ENCODE peak calls at places on chromosomes 2 and 18, in five cellular contexts. H is AG04450; R is activated effector memory CD4-positive, alpha-beta T cell treated with Interleukin-2 at 50 U/mL for 16 hours; G is WTC11; W is GM19239. O is an unnamed sample.

GRCh38 chr2:181882621-181883020 is 8.9 kb upstream of the ITPRID2 start:
- DNase-seq in H (no peak), R (no peak), G (no peak), W (no peak), O (no peak)

GRCh38 chr18:29501952-29502351 is 1325.0 kb upstream of the CDH2 start:
- DNase-seq in H (peak; percentile 6), R (no peak), G (no peak), W (no peak), O (peak; percentile 43)

GRCh38 chr2:54559593-54560145 is 103.5 kb downstream of the SPTBN1 start:
- DNase-seq in H (no peak), R (no peak), G (no peak), W (no peak), O (peak; percentile 92)

GRCh38 chr2:156350374-156351142 is 18.0 kb upstream of the NR4A2 start:
- DNase-seq in H (no peak), R (no peak), G (no peak), W (no peak), O (no peak)

GRCh38 chr2:144682248-144682647 is 162.3 kb upstream of the ZEB2 start:
- DNase-seq in H (no peak), R (no peak), G (no peak), W (no peak), O (no peak)

GRCh38 chr2:65059071-65059470 is 2.9 kb downstream of the CEP68 start:
- DNase-seq in H (no peak), R (no peak), G (no peak), W (no peak), O (no peak)

GRCh38 chr18:8882632-8883408 is 177.5 kb downstream of the MTCL1 start:
- DNase-seq in H (no peak), R (no peak), G (peak; percentile 62), W (no peak), O (no peak)

GRCh38 chr18:48119204-48119603 is 188.7 kb upstream of the SMAD2 start:
- DNase-seq in H (no peak), R (no peak), G (no peak), W (no peak), O (no peak)

GRCh38 chr18:47166235-47166634 is 9.9 kb downstream of the IER3IP1 start:
- DNase-seq in H (no peak), R (no peak), G (no peak), W (no peak), O (no peak)

GRCh38 chr18:3453540-3454364 is 3.8 kb downstream of the TGIF1 start:
- DNase-seq in H (peak; percentile 92), R (no peak), G (no peak), W (no peak), O (peak; percentile 99)

GRCh38 chr2:64963719-64964118 is 25.5 kb upstream of the SLC1A4 start:
- DNase-seq in H (no peak), R (no peak), G (no peak), W (no peak), O (no peak)

GRCh38 chr2:119397196-119397595 is 30.4 kb downstream of the DBI start:
- DNase-seq in H (no peak), R (no peak), G (no peak), W (no peak), O (no peak)

GRCh38 chr2:100877555-100877954 is 57.6 kb downstream of the NPAS2 start:
- DNase-seq in H (no peak), R (no peak), G (no peak), W (no peak), O (peak; percentile 75)

GRCh38 chr2:237687666-237688065 is 60.3 kb downstream of the LRRFIP1 start:
- DNase-seq in H (peak; percentile 93), R (peak; percentile 79), G (no peak), W (no peak), O (peak; percentile 100)

GRCh38 chr2:118983133-118983532 is 41.1 kb downstream of the MARCO start:
- DNase-seq in H (no peak), R (no peak), G (no peak), W (no peak), O (no peak)

GRCh38 chr2:38540580-38541290 is 62.0 kb downstream of the HNRNPLL start:
- DNase-seq in H (no peak), R (no peak), G (no peak), W (no peak), O (no peak)

GRCh38 chr18:55422456-55423185 is 165.4 kb downstream of the TCF4 start:
- DNase-seq in H (no peak), R (no peak), G (no peak), W (no peak), O (peak; percentile 67)

GRCh38 chr2:121898483-121898882 is 143.0 kb downstream of the TSN start:
- DNase-seq in H (peak; percentile 16), R (no peak), G (no peak), W (no peak), O (peak; percentile 66)

GRCh38 chr2:55061534-55062344 is 11.5 kb upstream of the RTN4 start:
- DNase-seq in H (no peak), R (no peak), G (no peak), W (no peak), O (no peak)